ENCODE peak calls at places on chromosomes 11 and 22, in eight cellular contexts. L, V, N, X, Z, P, O and C are unnamed samples.

GRCh38 chr11:1326435-1327063 is 17.1 kb upstream of the TOLLIP start:
- DNase-seq in L (no peak), V (no peak), N (no peak), X (no peak), Z (no peak), P (no peak), O (no peak), C (no peak)

GRCh38 chr11:110566577-110566976 is 136.8 kb downstream of the FDX1 start:
- DNase-seq in L (no peak), V (no peak), N (no peak), X (no peak), Z (no peak), P (no peak), O (no peak), C (no peak)

GRCh38 chr11:86717817-86718501 is 45.5 kb upstream of the ME3 start:
- DNase-seq in L (no peak), V (no peak), N (no peak), X (no peak), Z (no peak), P (no peak), O (no peak), C (no peak)

GRCh38 chr11:9530020-9530628 is 43.3 kb upstream of the WEE1 start:
- DNase-seq in L (no peak), V (no peak), N (no peak), X (no peak), Z (no peak), P (no peak), O (no peak), C (no peak)

GRCh38 chr11:112744041-112744440 is 217.2 kb upstream of the NCAM1 start:
- DNase-seq in L (no peak), V (no peak), N (no peak), X (no peak), Z (no peak), P (no peak), O (no peak), C (no peak)

GRCh38 chr22:29715240-29715639 is 4.6 kb upstream of the CABP7 start:
- DNase-seq in L (no peak), V (no peak), N (peak), X (no peak), Z (no peak), P (no peak), O (no peak), C (no peak)

GRCh38 chr22:30238661-30239420 is 7.7 kb downstream of the LIF start:
- DNase-seq in L (no peak), V (no peak), N (no peak), X (no peak), Z (peak), P (no peak), O (peak), C (peak)

GRCh38 chr11:129066229-129066628 is 123.6 kb upstream of the TP53AIP1 start:
- DNase-seq in L (no peak), V (no peak), N (no peak), X (no peak), Z (no peak), P (no peak), O (no peak), C (no peak)

GRCh38 chr11:132844956-132845355 is 687.3 kb downstream of the OPCML start:
- DNase-seq in L (peak), V (no peak), N (no peak), X (no peak), Z (no peak), P (no peak), O (no peak), C (peak)

GRCh38 chr22:22219140-22219996 is 25.2 kb upstream of the VPREB1 start:
- DNase-seq in L (no peak), V (no peak), N (no peak), X (no peak), Z (no peak), P (no peak), O (no peak), C (no peak)

GRCh38 chr11:126007263-126007662 is 55.4 kb downstream of the CDON start:
- DNase-seq in L (no peak), V (no peak), N (no peak), X (no peak), Z (peak), P (no peak), O (no peak), C (peak)

GRCh38 chr22:49155809-49156580 is 671.7 kb downstream of the BRD1 start:
- DNase-seq in L (no peak), V (no peak), N (no peak), X (no peak), Z (no peak), P (no peak), O (no peak), C (no peak)

GRCh38 chr11:15248749-15249148 is 134.0 kb downstream of the INSC start:
- DNase-seq in L (no peak), V (no peak), N (no peak), X (no peak), Z (no peak), P (no peak), O (no peak), C (no peak)

GRCh38 chr11:69144316-69144715 is 11.4 kb upstream of the SMIM38 start:
- DNase-seq in L (no peak), V (no peak), N (no peak), X (no peak), Z (no peak), P (no peak), O (no peak), C (no peak)

GRCh38 chr11:1927151-1928037 is 7.9 kb downstream of the TNNT3 start:
- DNase-seq in L (no peak), V (no peak), N (no peak), X (no peak), Z (no peak), P (no peak), O (peak), C (no peak)

GRCh38 chr11:102223859-102224258 is 93.4 kb upstream of the BIRC3 start:
- DNase-seq in L (peak), V (no peak), N (no peak), X (no peak), Z (no peak), P (no peak), O (no peak), C (no peak)

GRCh38 chr11:57792870-57793269 is 31.3 kb downstream of the CTNND1 start:
- DNase-seq in L (no peak), V (no peak), N (no peak), X (no peak), Z (no peak), P (no peak), O (no peak), C (no peak)

GRCh38 chr22:32281092-32281491 is 25.9 kb upstream of the SLC5A4 start:
- DNase-seq in L (no peak), V (no peak), N (no peak), X (no peak), Z (no peak), P (no peak), O (no peak), C (peak)

GRCh38 chr11:65429069-65429681 is 6.6 kb downstream of the NEAT1 start:
- DNase-seq in L (no peak), V (no peak), N (peak), X (no peak), Z (no peak), P (no peak), O (no peak), C (peak)